ENCODE peak calls at places on chromosomes 1 and 21, in seven cellular contexts. B, S, J, V, C, U and P are unnamed samples.

GRCh38 chr21:45570071-45570470 is 27.8 kb upstream of the SLC19A1 start:
- DNase-seq in B (no peak), S (no peak), J (no peak), V (no peak), C (no peak), U (no peak), P (no peak)

GRCh38 chr1:220734571-220735326 is 13.4 kb upstream of the MTARC2 start:
- DNase-seq in B (no peak), S (peak; percentile 93), J (no peak), V (peak; percentile 91), C (no peak), U (peak; percentile 52), P (peak; percentile 48)

GRCh38 chr1:240352769-240353168 is 259.2 kb downstream of the GREM2 start:
- DNase-seq in B (no peak), S (peak; percentile 46), J (no peak), V (peak; percentile 67), C (no peak), U (no peak), P (no peak)

GRCh38 chr1:193019442-193020026 is 39.6 kb downstream of the UCHL5 start:
- DNase-seq in B (no peak), S (peak; percentile 75), J (peak; percentile 61), V (peak; percentile 85), C (no peak), U (peak; percentile 25), P (peak; percentile 15)

GRCh38 chr1:208161005-208161404 is 83.2 kb downstream of the PLXNA2 start:
- DNase-seq in B (no peak), S (no peak), J (no peak), V (no peak), C (no peak), U (no peak), P (no peak)

GRCh38 chr1:203229471-203230178 is at the start of gene CHIT1:
- DNase-seq in B (no peak), S (no peak), J (no peak), V (no peak), C (no peak), U (no peak), P (no peak)

GRCh38 chr1:207025144-207025880 is 7.2 kb downstream of the C1orf116 start:
- DNase-seq in B (no peak), S (peak; percentile 99), J (peak; percentile 22), V (peak; percentile 39), C (no peak), U (no peak), P (no peak)

GRCh38 chr1:228770779-228771223 is 35.5 kb downstream of the RHOU start:
- DNase-seq in B (no peak), S (no peak), J (no peak), V (no peak), C (no peak), U (no peak), P (no peak)

GRCh38 chr1:234135501-234135900 is 231.0 kb downstream of the SLC35F3 start:
- DNase-seq in B (no peak), S (no peak), J (no peak), V (no peak), C (no peak), U (no peak), P (no peak)

GRCh38 chr1:163650624-163651023 is 328.9 kb downstream of the NUF2 start:
- DNase-seq in B (no peak), S (no peak), J (no peak), V (no peak), C (no peak), U (no peak), P (no peak)

GRCh38 chr1:107626075-107626796 is 338.7 kb downstream of the VAV3 start:
- DNase-seq in B (no peak), S (no peak), J (no peak), V (no peak), C (no peak), U (no peak), P (no peak)

GRCh38 chr1:61269648-61270047 is 187.3 kb downstream of the NFIA start:
- DNase-seq in B (no peak), S (no peak), J (no peak), V (no peak), C (no peak), U (no peak), P (no peak)

GRCh38 chr21:28636988-28637691 is 355.5 kb downstream of the LTN1 start:
- DNase-seq in B (no peak), S (peak; percentile 96), J (no peak), V (peak; percentile 83), C (no peak), U (no peak), P (peak; percentile 81)

GRCh38 chr21:45986316-45987051 is 4.9 kb downstream of the COL6A1 start:
- DNase-seq in B (peak; percentile 33), S (no peak), J (no peak), V (no peak), C (peak; percentile 13), U (no peak), P (no peak)

GRCh38 chr1:20410555-20410954 is 75.5 kb downstream of the CAMK2N1 start:
- DNase-seq in B (no peak), S (no peak), J (peak; percentile 47), V (peak; percentile 16), C (no peak), U (no peak), P (no peak)

GRCh38 chr1:211281322-211282022 is 22.3 kb downstream of the RCOR3 start:
- DNase-seq in B (no peak), S (no peak), J (peak; percentile 6), V (peak; percentile 24), C (no peak), U (no peak), P (no peak)

GRCh38 chr1:46613661-46614603 is 2.7 kb downstream of the MOB3C start:
- DNase-seq in B (peak; percentile 73), S (peak; percentile 39), J (peak; percentile 83), V (peak; percentile 81), C (peak; percentile 93), U (no peak), P (no peak)

GRCh38 chr1:159211331-159212136 is 6.9 kb downstream of the ACKR1 start:
- DNase-seq in B (no peak), S (peak; percentile 73), J (peak; percentile 73), V (peak; percentile 39), C (no peak), U (no peak), P (no peak)

GRCh38 chr1:58158465-58159423 is 387.8 kb downstream of the OMA1 start:
- DNase-seq in B (no peak), S (no peak), J (peak; percentile 61), V (no peak), C (no peak), U (no peak), P (no peak)

GRCh38 chr1:205488074-205488723 is 16.3 kb upstream of the CDK18 start:
- DNase-seq in B (no peak), S (peak; percentile 83), J (peak; percentile 89), V (peak; percentile 78), C (peak; percentile 52), U (peak; percentile 87), P (no peak)

DNA sequence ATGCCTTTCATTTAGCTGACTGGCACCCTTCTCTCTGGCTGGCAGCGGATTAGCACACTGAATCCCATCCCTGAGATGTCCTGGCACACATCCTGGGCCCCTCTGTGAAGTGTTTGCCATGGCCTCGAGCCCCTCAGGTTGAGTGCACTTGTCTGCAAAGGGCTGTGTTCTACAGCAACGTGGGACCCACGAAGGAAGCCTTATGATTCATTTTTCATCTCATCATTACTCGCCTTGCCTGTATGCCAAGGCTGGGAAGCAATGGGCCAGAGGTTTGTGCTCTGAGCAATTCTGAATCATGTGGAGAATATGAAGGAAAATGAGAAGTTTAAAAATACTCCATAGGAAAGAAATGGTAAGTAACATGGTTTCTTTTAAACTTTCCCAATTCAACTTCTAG is 124.8 kb upstream of the LMO4 start:
- DNase-seq in B (no peak), S (peak; percentile 65), J (no peak), V (peak; percentile 35), C (no peak), U (no peak), P (peak; percentile 44)
- H3K4me3 ChIP-seq in B (no peak overlapping the region), S (no peak overlapping the region), J (no peak overlapping the region), V (no peak overlapping the region), C (no peak overlapping the region), U (no peak overlapping the region), P (no peak overlapping the region)

GRCh38 chr1:22676916-22677601 is 24.0 kb downstream of the C1QB start:
- DNase-seq in B (no peak), S (no peak), J (peak; percentile 79), V (no peak), C (no peak), U (no peak), P (peak; percentile 27)

GRCh38 chr1:22671999-22672398 is 19.0 kb downstream of the C1QB start:
- DNase-seq in B (no peak), S (no peak), J (no peak), V (no peak), C (no peak), U (no peak), P (no peak)

GRCh38 chr1:22673486-22674409 is 20.7 kb downstream of the C1QB start:
- DNase-seq in B (no peak), S (peak; percentile 74), J (peak; percentile 93), V (peak; percentile 84), C (no peak), U (peak; percentile 49), P (peak; percentile 18)

GRCh38 chr1:22677861-22678521 is 25.0 kb downstream of the C1QB start:
- DNase-seq in B (no peak), S (no peak), J (no peak), V (no peak), C (no peak), U (no peak), P (no peak)

GRCh38 chr1:22674410-22674749 is 21.3 kb downstream of the C1QB start:
- DNase-seq in B (no peak), S (no peak), J (no peak), V (no peak), C (no peak), U (no peak), P (no peak)
- TF ChIP-seq CTCF in B (no peak), S (no peak), J (no peak), V (no peak), C (no peak), U (peak; percentile 39), P (no peak)

GRCh38 chr21:34970126-34970525 is 79.0 kb downstream of the RUNX1 start:
- DNase-seq in B (no peak), S (no peak), J (no peak), V (no peak), C (no peak), U (no peak), P (no peak)

GRCh38 chr21:34971656-34972055 is 77.4 kb downstream of the RUNX1 start:
- DNase-seq in B (no peak), S (no peak), J (no peak), V (no peak), C (no peak), U (no peak), P (no peak)

GRCh38 chr21:34974162-34974981 is 74.7 kb downstream of the RUNX1 start:
- DNase-seq in B (no peak), S (no peak), J (no peak), V (no peak), C (no peak), U (no peak), P (no peak)

GRCh38 chr21:34970566-34970965 is 78.5 kb downstream of the RUNX1 start:
- DNase-seq in B (no peak), S (no peak), J (no peak), V (no peak), C (no peak), U (no peak), P (no peak)

GRCh38 chr21:34973685-34974084 is 75.4 kb downstream of the RUNX1 start:
- DNase-seq in B (no peak), S (no peak), J (no peak), V (no peak), C (no peak), U (no peak), P (no peak)
- H3K4me3 ChIP-seq in B (no peak overlapping the region), S (no peak overlapping the region), J (no peak overlapping the region), V (no peak overlapping the region), C (no peak overlapping the region), U (no peak overlapping the region), P (no peak overlapping the region)

GRCh38 chr1:108645479-108646184 is 15.3 kb downstream of the HENMT1 start:
- DNase-seq in B (no peak), S (no peak), J (no peak), V (no peak), C (no peak), U (no peak), P (no peak)
- TF ChIP-seq CTCF in B (no peak), S (no peak), J (no peak), V (no peak), C (no peak), U (no peak), P (no peak)